ENCODE peak calls at places on chromosomes 6 and 20, in six cellular contexts. O, H, F, I, Y and Z are unnamed samples.

GRCh38 chr6:13267142-13267621 is 61.2 kb downstream of the TBC1D7 start:
- DNase-seq in H (no peak), I (no peak), F (no peak), Y (no peak), O (no peak), Z (no peak)

GRCh38 chr20:24991897-24992419 is 593 bp downstream of the APMAP start:
- DNase-seq in H (peak), O (no peak), Y (no peak), I (peak), F (no peak), Z (no peak)

GRCh38 chr6:114063956-114064355 is 93.0 kb upstream of the HDAC2 start:
- DNase-seq in I (no peak), O (peak), H (no peak), Y (no peak), F (no peak), Z (no peak)

GRCh38 chr6:27495386-27496135 is 22.7 kb upstream of the ZNF184 start:
- DNase-seq in Y (peak), H (peak), I (peak), O (peak), F (peak), Z (peak)

GRCh38 chr6:24313477-24314141 is 44.2 kb downstream of the DCDC2 start:
- DNase-seq in I (peak), F (peak), Y (no peak), O (peak), H (peak), Z (no peak)

GRCh38 chr6:145736854-145737181 is 1.5 kb upstream of the EPM2A start:
- DNase-seq in H (no peak), O (peak), F (no peak), Y (no peak), I (no peak), Z (no peak)

GRCh38 chr6:116533233-116533957 is 12.1 kb downstream of the TRAPPC3L start:
- DNase-seq in H (peak), O (no peak), F (peak), I (no peak), Y (no peak), Z (no peak)

GRCh38 chr20:10379761-10380160 is 54.3 kb downstream of the MKKS start:
- DNase-seq in F (no peak), O (no peak), H (no peak), I (no peak), Y (no peak), Z (no peak)

GRCh38 chr6:75492769-75493168 is 831 bp downstream of the FILIP1 start:
- DNase-seq in Y (no peak), I (no peak), O (no peak), F (no peak), H (no peak), Z (no peak)

GRCh38 chr6:43129434-43130194 is 41.5 kb upstream of the SRF start:
- DNase-seq in F (no peak), Y (peak), O (peak), I (no peak), H (peak), Z (no peak)

GRCh38 chr20:63980317-63980805 is 571 bp upstream of the PRPF6 start:
- DNase-seq in Y (no peak), H (no peak), F (no peak), I (no peak), O (no peak), Z (no peak)

GRCh38 chr6:168167431-168168315 is 88.7 kb upstream of the FRMD1 start:
- DNase-seq in I (no peak), Y (peak), H (no peak), F (peak), O (no peak), Z (no peak)

GRCh38 chr20:57928181-57928967 is 218.6 kb upstream of the PMEPA1 start:
- DNase-seq in I (no peak), Y (no peak), H (peak), O (no peak), F (no peak), Z (no peak)

GRCh38 chr20:59364611-59365010 is 64.2 kb downstream of the EDN3 start:
- DNase-seq in F (no peak), Y (no peak), H (no peak), O (no peak), I (no peak), Z (no peak)

GRCh38 chr6:50706575-50706974 is 6.8 kb upstream of the TFAP2D start:
- DNase-seq in O (no peak), Y (peak), H (peak), F (peak), I (no peak), Z (no peak)

GRCh38 chr20:3754258-3754595 is 13.3 kb downstream of the ADISSP start:
- DNase-seq in H (no peak), I (no peak), O (no peak), Y (no peak), F (no peak), Z (no peak)

GRCh38 chr20:4811661-4812181 is 90.0 kb downstream of the PRND start:
- DNase-seq in I (no peak), Y (no peak), F (no peak), O (no peak), H (no peak), Z (no peak)

GRCh38 chr20:53735536-53736050 is 142.0 kb upstream of the ZNF217 start:
- DNase-seq in F (no peak), I (peak), Y (no peak), O (peak), H (no peak), Z (no peak)

GRCh38 chr6:137001287-137001976 is 43.3 kb downstream of the IL20RA start:
- DNase-seq in Y (peak), I (no peak), O (no peak), F (peak), H (peak), Z (no peak)

GRCh38 chr6:20706293-20707165 is 172.3 kb downstream of the CDKAL1 start:
- DNase-seq in I (no peak), Y (no peak), O (peak), F (no peak), H (no peak), Z (no peak)

GRCh38 chr6:4091926-4092325 is 13.0 kb upstream of the FAM217A start:
- DNase-seq in Y (no peak), O (no peak), F (no peak), I (no peak), H (no peak), Z (no peak)

GRCh38 chr6:7535498-7535897 is 6.0 kb upstream of the DSP start:
- DNase-seq in I (peak), H (no peak), O (peak), Y (no peak), F (no peak), Z (no peak)

GRCh38 chr6:79724816-79725215 is 93.7 kb downstream of the SH3BGRL2 start:
- DNase-seq in F (no peak), O (no peak), I (no peak), Y (no peak), H (no peak), Z (no peak)

GRCh38 chr20:44154521-44155001 is 32.4 kb downstream of the JPH2 start:
- DNase-seq in H (peak), I (peak), O (no peak), Y (no peak), F (no peak), Z (no peak)

GRCh38 chr6:114049367-114049966 is 78.5 kb upstream of the HDAC2 start:
- DNase-seq in Y (no peak), I (no peak), H (peak), O (peak), F (no peak), Z (no peak)

GRCh38 chr6:72206606-72207005 is 320.3 kb downstream of the RIMS1 start:
- DNase-seq in I (no peak), F (peak), Y (no peak), H (peak), O (no peak), Z (no peak)

GRCh38 chr6:166588691-166589333 is 2.3 kb upstream of the RAMACL start:
- DNase-seq in F (peak), O (peak), H (no peak), I (no peak), Y (no peak), Z (no peak)

GRCh38 chr6:168964138-168964892 is 289.3 kb downstream of the THBS2 start:
- DNase-seq in H (no peak), O (no peak), F (no peak), Y (no peak), I (peak), Z (no peak)

GRCh38 chr6:34073504-34073903 is 72.4 kb downstream of the GRM4 start:
- DNase-seq in I (no peak), Y (no peak), O (no peak), F (no peak), H (no peak), Z (no peak)

GRCh38 chr6:75145976-75146375 is 59.9 kb downstream of the COL12A1 start:
- DNase-seq in I (no peak), F (no peak), Y (no peak), H (peak), O (no peak), Z (no peak)

GRCh38 chr6:142728367-142728766 is 216.6 kb downstream of the HIVEP2 start:
- DNase-seq in I (peak), H (no peak), O (no peak), Y (no peak), F (no peak), Z (no peak)

GRCh38 chr6:3751730-3752537 is 421 bp upstream of the PXDC1 start:
- DNase-seq in I (peak), Y (peak), F (peak), O (peak), H (peak), Z (peak)

DNA sequence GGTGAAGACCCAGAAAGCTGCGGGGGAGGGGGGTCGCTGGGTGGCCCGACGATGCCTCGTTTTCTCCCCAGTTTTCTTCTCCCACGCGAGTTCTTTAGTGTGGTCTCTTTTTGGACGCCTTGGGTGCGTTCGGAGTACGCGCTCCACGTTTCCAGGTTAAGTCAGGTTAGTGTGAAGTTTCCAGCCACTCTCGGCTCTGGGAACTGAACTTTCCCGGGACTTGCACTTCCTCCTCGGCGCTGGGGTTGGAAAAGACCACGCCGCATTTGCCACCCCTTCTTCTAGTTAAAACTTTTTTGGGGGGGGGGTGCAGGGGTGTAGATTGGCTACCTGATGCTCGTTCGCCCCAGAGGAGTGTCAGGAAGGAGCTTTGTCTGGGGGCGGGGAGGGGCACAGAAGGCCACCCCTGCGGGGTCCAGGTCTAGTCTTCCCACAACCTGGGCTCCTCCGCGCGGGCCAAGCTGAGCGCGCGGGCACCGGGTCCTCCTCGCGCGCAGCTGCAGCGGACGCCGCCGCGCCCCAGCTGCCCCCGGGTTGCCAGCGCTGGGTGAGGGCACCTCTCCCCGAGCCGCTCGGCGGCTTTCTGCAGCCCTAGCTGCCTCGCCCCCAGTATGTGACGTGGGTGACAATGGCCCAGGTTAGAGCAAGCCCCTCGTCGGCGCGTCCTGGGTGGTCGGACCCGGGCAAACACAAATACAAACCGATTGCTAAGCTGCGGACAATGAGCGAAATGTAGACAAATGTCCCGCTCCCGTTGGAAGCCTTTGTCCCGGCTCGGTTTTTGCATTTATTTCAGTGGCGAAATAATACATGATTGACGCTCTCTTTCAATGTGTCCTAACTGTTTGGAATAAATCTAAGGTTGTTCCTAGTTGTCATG is 1.7 kb upstream of the NKX2-2 start:
- DNase-seq in O (no peak), H (peak), Y (peak), I (no peak), F (no peak), Z (peak)
- H3K4me2 ChIP-seq in O (no peak), H (peak), Y (peak), I (peak), F (peak), Z (peak)

GRCh38 chr6:73309534-73309783 is 44.6 kb downstream of the DPPA5 start:
- DNase-seq in H (no peak), O (no peak), I (no peak), Y (peak), F (no peak), Z (no peak)
- H3K4ac ChIP-seq in H (no peak), O (peak), I (no peak), Y (no peak), F (no peak), Z (peak)

GRCh38 chr20:2101935-2102584 is 433 bp downstream of the STK35 start:
- DNase-seq in I (peak), O (peak), F (peak), Y (peak), H (peak), Z (peak)

GRCh38 chr20:2103454-2104153 is 2.0 kb downstream of the STK35 start:
- DNase-seq in H (no peak), I (no peak), Y (no peak), F (no peak), O (no peak), Z (no peak)

GRCh38 chr20:2104236-2104635 is 2.6 kb downstream of the STK35 start:
- DNase-seq in H (no peak), Y (no peak), F (no peak), I (no peak), O (no peak), Z (no peak)

GRCh38 chr20:2101057-2101934 is at the start of gene STK35:
- DNase-seq in I (peak), O (no peak), F (peak), H (peak), Y (peak), Z (no peak)

DNA sequence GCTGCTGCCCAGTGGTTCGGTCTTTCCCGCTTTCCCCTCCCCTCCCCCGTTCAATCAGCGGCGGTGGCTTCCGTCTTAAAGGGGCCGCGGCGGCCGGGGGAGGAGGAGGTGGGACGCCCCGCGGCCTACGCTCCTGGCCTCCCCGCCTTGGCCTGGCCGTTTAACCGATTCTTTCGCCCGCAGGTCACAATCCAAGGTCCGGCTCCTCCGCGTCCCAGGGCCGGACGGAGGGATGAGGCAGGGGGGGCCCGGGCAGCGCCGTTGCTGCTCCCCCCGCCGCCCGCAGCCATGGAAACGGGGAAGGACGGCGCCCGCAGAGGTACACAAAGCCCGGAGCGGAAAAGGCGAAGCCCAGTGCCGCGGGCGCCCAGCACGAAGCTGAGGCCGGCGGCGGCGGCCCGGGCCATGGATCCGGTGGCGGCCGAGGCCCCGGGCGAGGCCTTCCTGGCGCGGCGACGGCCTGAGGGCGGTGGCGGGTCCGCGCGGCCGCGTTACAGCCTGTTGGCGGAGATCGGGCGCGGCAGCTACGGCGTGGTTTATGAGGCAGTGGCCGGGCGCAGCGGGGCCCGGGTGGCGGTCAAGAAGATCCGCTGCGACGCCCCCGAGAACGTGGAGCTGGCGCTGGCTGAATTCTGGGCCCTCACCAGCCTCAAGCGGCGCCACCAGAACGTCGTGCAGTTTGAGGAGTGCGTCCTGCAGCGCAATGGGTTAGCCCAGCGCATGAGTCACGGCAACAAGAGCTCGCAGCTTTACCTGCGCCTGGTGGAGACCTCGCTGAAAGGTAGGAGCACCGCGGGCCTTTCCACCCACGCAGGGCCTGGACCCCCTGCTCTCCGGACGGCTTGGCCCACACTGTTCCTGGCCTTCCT is 1.2 kb downstream of the STK35 start:
- DNase-seq in Y (peak), F (peak), I (peak), H (peak), O (peak), Z (peak)
- H3K23ac ChIP-seq in Y (no peak), F (no peak), I (no peak), H (no peak), O (peak), Z (peak)

GRCh38 chr6:41966961-41967311 is 25.3 kb upstream of the CCND3 start:
- DNase-seq in H (peak), I (peak), Y (no peak), O (peak), F (peak), Z (peak)
- H3K4me2 ChIP-seq in H (no peak), I (no peak), Y (no peak), O (no peak), F (peak), Z (no peak)

DNA sequence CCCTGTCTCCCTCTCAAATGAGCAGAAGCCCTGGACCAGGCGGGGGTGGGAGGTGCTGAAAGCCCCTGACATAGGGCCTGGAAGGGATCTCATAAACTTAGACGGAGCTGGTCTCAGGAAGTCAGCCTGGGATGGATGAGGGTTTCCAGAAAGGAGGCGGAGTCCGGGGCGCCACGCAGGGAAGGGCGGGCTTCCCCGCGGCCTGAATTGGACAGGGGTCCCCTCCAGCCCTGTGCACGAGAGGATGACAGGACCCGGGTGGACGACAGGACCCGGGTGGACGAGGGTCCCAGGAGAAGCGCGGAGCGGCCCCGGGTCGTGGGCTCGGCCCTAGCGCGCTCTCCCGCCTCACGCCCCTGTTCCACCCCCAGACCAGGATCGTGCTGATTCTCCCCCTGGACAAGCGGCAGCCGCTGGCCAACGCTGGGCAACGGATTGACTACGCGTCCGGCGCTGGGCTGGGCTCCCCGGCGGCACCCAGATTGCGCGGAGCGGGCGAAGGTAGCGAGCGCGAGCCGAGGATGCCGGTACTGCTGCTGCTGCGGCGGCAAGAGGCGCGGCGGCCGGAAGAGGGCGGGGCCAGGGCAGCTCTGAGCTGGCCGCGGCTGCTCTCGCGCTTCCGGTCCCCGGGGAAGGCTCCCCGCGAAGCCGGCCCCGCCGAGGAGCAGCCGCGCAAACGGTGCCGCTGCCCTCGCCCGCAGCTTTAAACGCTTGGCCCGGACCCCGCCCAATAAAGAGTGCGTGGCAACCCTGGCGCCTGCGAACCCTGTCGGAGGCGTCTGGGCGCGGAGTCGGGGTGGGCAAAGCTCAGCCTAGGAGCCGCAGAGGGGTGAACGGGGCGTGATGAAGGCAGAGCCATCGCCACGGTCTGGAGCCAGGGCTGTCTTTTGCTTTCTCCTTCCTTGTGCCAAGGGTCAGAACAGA is 1.3 kb downstream of the C20orf144 start:
- DNase-seq in H (peak), F (peak), Y (peak), I (peak), O (peak), Z (peak)
- H3K4ac ChIP-seq in H (peak), F (no peak), Y (peak), I (peak), O (peak), Z (peak)

DNA sequence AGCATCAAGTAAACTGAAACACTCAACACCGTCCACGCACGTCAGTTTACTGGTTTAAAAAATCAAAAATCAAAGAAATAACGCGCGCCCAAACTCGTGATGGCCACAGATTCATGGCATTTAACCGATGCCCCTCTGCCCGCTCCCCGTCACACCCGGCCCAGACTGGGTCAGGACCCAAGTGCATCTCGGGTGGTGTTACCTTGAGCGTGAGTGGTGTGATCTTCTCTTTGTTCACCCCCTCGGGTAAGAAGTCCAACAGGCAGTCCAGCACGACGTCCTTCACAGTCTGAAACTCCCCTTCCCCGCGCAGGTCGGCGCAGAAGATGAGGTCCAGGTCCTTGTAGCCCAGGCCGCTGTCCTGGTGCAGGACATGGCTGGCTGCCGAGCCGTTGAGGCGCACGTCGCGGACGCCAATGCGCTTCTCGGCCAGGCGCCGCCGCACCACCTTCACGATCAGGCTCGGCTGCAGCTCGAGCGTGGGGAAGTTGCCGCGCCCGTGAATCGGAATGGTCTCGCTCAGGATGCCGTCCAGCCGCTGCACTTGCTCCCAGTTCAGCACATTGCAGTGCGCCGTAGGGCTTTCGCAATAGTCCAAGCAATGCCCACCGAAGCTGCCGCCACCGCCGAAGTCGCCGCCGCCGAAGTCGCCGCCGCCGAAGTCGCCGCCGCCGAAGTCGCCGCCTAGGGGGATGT is 945 bp downstream of the TENT5A start:
- DNase-seq in O (peak), Y (peak), F (peak), H (peak), I (peak), Z (peak)
- H3K23ac ChIP-seq in O (peak), Y (no peak), F (no peak), H (peak), I (no peak), Z (peak)

GRCh38 chr6:131443514-131443913 is 129.5 kb upstream of the ARG1 start:
- DNase-seq in I (no peak), O (no peak), F (no peak), Y (no peak), H (no peak), Z (no peak)
- H3K4me2 ChIP-seq in I (no peak), O (no peak), F (no peak), Y (no peak), H (no peak), Z (no peak)